ENCODE peak calls at places on chromosomes 4 and X, in five cellular contexts. D is NCI-H1092 treated with DMSO at 0.1 percent for 48 hours, P is glutamatergic neuron, X is caudate nucleus, J is HEK293T. A is an unnamed sample.

GRCh38 chrX:110145854-110146253 is 142.9 kb downstream of the TMEM164 start:
- DNase-seq in D (peak), P (peak), X (no peak), J (peak), A (no peak)

GRCh38 chr4:174935607-174936006 is 17.4 kb downstream of the ADAM29 start:
- DNase-seq in D (no peak), P (no peak), X (no peak), J (no peak), A (no peak)

GRCh38 chr4:76984127-76984526 is 34.6 kb downstream of the SEPTIN11 start:
- DNase-seq in D (no peak), P (no peak), X (no peak), J (peak), A (no peak)

GRCh38 chrX:29215251-29215650 is 628.0 kb downstream of the IL1RAPL1 start:
- DNase-seq in D (no peak), P (no peak), X (no peak), J (no peak), A (no peak)

GRCh38 chr4:153448003-153448731 is 18.0 kb upstream of the TMEM131L start:
- DNase-seq in D (peak), P (no peak), X (no peak), J (peak), A (no peak)

GRCh38 chr4:176377705-176378302 is 58.0 kb downstream of the SPCS3 start:
- DNase-seq in D (peak), P (no peak), X (no peak), J (peak), A (no peak)

GRCh38 chr4:121139533-121140222 is 24.4 kb downstream of the TNIP3 start:
- DNase-seq in D (no peak), P (no peak), X (no peak), J (no peak), A (no peak)

GRCh38 chr4:85725727-85726170 is 250.8 kb downstream of the ARHGAP24 start:
- DNase-seq in D (no peak), P (no peak), X (no peak), J (no peak), A (no peak)

GRCh38 chr4:924107-925096 is 7.7 kb downstream of the GAK start:
- DNase-seq in D (no peak), P (peak), X (no peak), J (no peak), A (no peak)

GRCh38 chr4:71453516-71453915 is 114.7 kb downstream of the SLC4A4 start:
- DNase-seq in D (peak), P (no peak), X (no peak), J (no peak), A (no peak)

GRCh38 chrX:84108589-84108988 is 79.4 kb downstream of the RPS6KA6 start:
- DNase-seq in D (no peak), P (no peak), X (no peak), J (no peak), A (no peak)

GRCh38 chr4:26717332-26717731 is 133.4 kb downstream of the TBC1D19 start:
- DNase-seq in D (no peak), P (no peak), X (no peak), J (no peak), A (no peak)

GRCh38 chr4:145887241-145887964 is 51.2 kb downstream of the ZNF827 start:
- DNase-seq in D (no peak), P (no peak), X (no peak), J (no peak), A (no peak)